ENCODE peak calls at places on chromosomes 13 and 19, in seven cellular contexts. Y is foreskin melanocyte, Z is brain microvascular endothelial cell, E is body of pancreas, H is H9, G is M059J, O is SW480. T is an unnamed sample.

GRCh38 chr13:112545866-112546265 is 42.1 kb downstream of the TUBGCP3 start:
- DNase-seq in Y (peak; percentile 25), Z (peak; percentile 79), E (no peak), H (no peak), G (peak; percentile 44), O (no peak), T (no peak)

GRCh38 chr19:835201-835810 is 5.5 kb upstream of the PRTN3 start:
- DNase-seq in Y (no peak), Z (no peak), E (no peak), H (no peak), G (no peak), O (no peak), T (no peak)

GRCh38 chr19:48481846-48482639 is 12.9 kb downstream of the CYTH2 start:
- DNase-seq in Y (no peak), Z (no peak), E (no peak), H (no peak), G (peak; percentile 54), O (no peak), T (peak; percentile 23)

GRCh38 chr13:112184851-112185371 is 118.0 kb downstream of the SOX1 start:
- DNase-seq in Y (no peak), Z (no peak), E (no peak), H (no peak), G (no peak), O (no peak), T (no peak)

GRCh38 chr13:98507060-98507797 is 69.7 kb downstream of the STK24 start:
- DNase-seq in Y (peak; percentile 74), Z (peak; percentile 29), E (peak; percentile 76), H (no peak), G (peak; percentile 73), O (peak; percentile 54), T (no peak)

GRCh38 chr13:32917504-32917903 is 98.7 kb upstream of the KL start:
- DNase-seq in Y (no peak), Z (peak; percentile 12), E (no peak), H (no peak), G (peak; percentile 43), O (no peak), T (no peak)

GRCh38 chr19:10146142-10146541 is 26.4 kb upstream of the EIF3G start:
- DNase-seq in Y (no peak), Z (no peak), E (no peak), H (no peak), G (no peak), O (no peak), T (no peak)

GRCh38 chr19:34109596-34109995 is 62.7 kb upstream of the LSM14A start:
- DNase-seq in Y (no peak), Z (no peak), E (no peak), H (no peak), G (peak; percentile 9), O (no peak), T (no peak)

GRCh38 chr19:18292460-18292809 is 11.0 kb upstream of the JUND start:
- DNase-seq in Y (no peak), Z (no peak), E (peak; percentile 52), H (peak; percentile 71), G (no peak), O (no peak), T (no peak)

GRCh38 chr19:17610384-17610783 is 54.9 kb downstream of the COLGALT1 start:
- DNase-seq in Y (no peak), Z (no peak), E (no peak), H (no peak), G (peak; percentile 40), O (peak; percentile 41), T (peak; percentile 44)

GRCh38 chr13:98254541-98254940 is 77.5 kb upstream of the RNF113B start:
- DNase-seq in Y (no peak), Z (no peak), E (no peak), H (no peak), G (no peak), O (no peak), T (peak; percentile 29)

GRCh38 chr19:6674868-6675305 is 4.9 kb upstream of the TNFSF14 start:
- DNase-seq in Y (peak; percentile 40), Z (peak; percentile 49), E (peak; percentile 68), H (peak; percentile 85), G (peak; percentile 88), O (peak; percentile 72), T (no peak)

GRCh38 chr19:10338940-10339339 is 484 bp downstream of the ICAM3 start:
- DNase-seq in Y (no peak), Z (no peak), E (no peak), H (no peak), G (no peak), O (no peak), T (no peak)

GRCh38 chr19:48551437-48552302 is at the start of gene SULT2B1:
- DNase-seq in Y (no peak), Z (no peak), E (peak; percentile 76), H (no peak), G (no peak), O (peak; percentile 89), T (no peak)

GRCh38 chr13:100543872-100544602 is 44.6 kb downstream of the GGACT start:
- DNase-seq in Y (no peak), Z (peak; percentile 14), E (no peak), H (no peak), G (no peak), O (no peak), T (no peak)

GRCh38 chr13:67052550-67053237 is 177.4 kb downstream of the PCDH9 start:
- DNase-seq in Y (no peak), Z (no peak), E (no peak), H (no peak), G (no peak), O (no peak), T (no peak)

GRCh38 chr13:113941571-113942191 is 32.2 kb downstream of the C13orf46 start:
- DNase-seq in Y (no peak), Z (peak; percentile 14), E (no peak), H (no peak), G (peak; percentile 84), O (peak; percentile 85), T (no peak)

GRCh38 chr19:34432797-34433196 is 4.6 kb downstream of the UBA2 start:
- DNase-seq in Y (peak; percentile 84), Z (peak; percentile 18), E (no peak), H (no peak), G (no peak), O (no peak), T (peak; percentile 89)

GRCh38 chr13:113748101-113748861 is 10.7 kb upstream of the TMEM255B start:
- DNase-seq in Y (no peak), Z (no peak), E (no peak), H (no peak), G (no peak), O (no peak), T (no peak)

GRCh38 chr13:80716610-80717081 is 375.7 kb upstream of the SPRY2 start:
- DNase-seq in Y (no peak), Z (no peak), E (no peak), H (no peak), G (no peak), O (no peak), T (no peak)

GRCh38 chr19:7832781-7833180 is 2.8 kb downstream of the EVI5L start:
- DNase-seq in Y (peak; percentile 66), Z (no peak), E (no peak), H (no peak), G (no peak), O (no peak), T (no peak)

GRCh38 chr13:113546571-113547247 is 37.8 kb upstream of the TFDP1 start:
- DNase-seq in Y (no peak), Z (peak; percentile 34), E (no peak), H (no peak), G (no peak), O (no peak), T (no peak)

GRCh38 chr13:104171132-104171531 is 1104.9 kb upstream of the SLC10A2 start:
- DNase-seq in Y (no peak), Z (no peak), E (no peak), H (no peak), G (no peak), O (no peak), T (no peak)

GRCh38 chr13:31038834-31039552 is 106.5 kb downstream of the TEX26 start:
- DNase-seq in Y (no peak), Z (peak; percentile 14), E (no peak), H (no peak), G (peak; percentile 82), O (peak; percentile 80), T (no peak)

GRCh38 chr19:53034948-53035675 is 9.4 kb upstream of the ERVV-2 start:
- DNase-seq in Y (no peak), Z (no peak), E (no peak), H (no peak), G (peak; percentile 12), O (no peak), T (no peak)

T was measured in SK-MEL-5.